ENCODE peak calls at places on chromosomes 1 and 21, in eight cellular contexts. I, Y, E, X, O, L, F and P are unnamed samples.
A peak's percentile ranks its signal among the peaks of the same experiment; 100 is the strongest.

GRCh38 chr1:92961896-92962752 is 862 bp upstream of the DIPK1A start:
- DNase-seq in I (peak; percentile 33), Y (peak; percentile 42), E (peak; percentile 63), X (peak; percentile 49), O (peak; percentile 37), L (peak; percentile 42), F (peak; percentile 39), P (peak; percentile 41)

GRCh38 chr1:21855257-21856096 is 43.4 kb downstream of the LDLRAD2 start:
- DNase-seq in I (no peak), Y (no peak), E (peak; percentile 29), X (no peak), O (no peak), L (peak; percentile 63), F (no peak), P (no peak)

GRCh38 chr1:220528679-220529529 is 968 bp downstream of the MARK1 start:
- DNase-seq in I (no peak), Y (no peak), E (no peak), X (peak; percentile 9), O (no peak), L (no peak), F (no peak), P (no peak)

GRCh38 chr1:225685476-225686176 is 32.7 kb upstream of the ENAH start:
- DNase-seq in I (no peak), Y (no peak), E (no peak), X (no peak), O (no peak), L (no peak), F (no peak), P (no peak)

GRCh38 chr1:154846921-154847442 is 23.1 kb downstream of the KCNN3 start:
- DNase-seq in I (no peak), Y (no peak), E (no peak), X (no peak), O (no peak), L (no peak), F (no peak), P (no peak)

GRCh38 chr1:4395676-4396075 is 258.7 kb upstream of the AJAP1 start:
- DNase-seq in I (no peak), Y (no peak), E (no peak), X (no peak), O (no peak), L (no peak), F (no peak), P (no peak)

GRCh38 chr21:22981819-22982218 is 1983.6 kb downstream of the NCAM2 start:
- DNase-seq in I (no peak), Y (no peak), E (no peak), X (no peak), O (no peak), L (no peak), F (no peak), P (no peak)

GRCh38 chr21:34078915-34079314 is 5.5 kb downstream of the MRPS6 start:
- DNase-seq in I (no peak), Y (no peak), E (no peak), X (peak; percentile 63), O (peak; percentile 38), L (no peak), F (peak; percentile 42), P (peak; percentile 23)

GRCh38 chr1:216024546-216024945 is 398.7 kb downstream of the USH2A start:
- DNase-seq in I (no peak), Y (no peak), E (no peak), X (no peak), O (no peak), L (no peak), F (no peak), P (no peak)

GRCh38 chr1:82755671-82756070 is 954.9 kb downstream of the ADGRL2 start:
- DNase-seq in I (no peak), Y (no peak), E (no peak), X (no peak), O (no peak), L (no peak), F (no peak), P (no peak)

GRCh38 chr1:241717975-241718374 is 65.9 kb downstream of the WDR64 start:
- DNase-seq in I (no peak), Y (no peak), E (no peak), X (no peak), O (no peak), L (no peak), F (no peak), P (no peak)

GRCh38 chr1:241721011-241721410 is 68.9 kb downstream of the WDR64 start:
- DNase-seq in I (no peak), Y (no peak), E (no peak), X (no peak), O (no peak), L (no peak), F (no peak), P (no peak)

GRCh38 chr1:241724741-241725356 is 72.8 kb downstream of the WDR64 start:
- DNase-seq in I (no peak), Y (no peak), E (peak; percentile 25), X (no peak), O (no peak), L (no peak), F (no peak), P (no peak)

GRCh38 chr1:241716915-241717651 is 65.0 kb downstream of the WDR64 start:
- DNase-seq in I (no peak), Y (no peak), E (no peak), X (no peak), O (no peak), L (no peak), F (no peak), P (no peak)

GRCh38 chr1:241722984-241723383 is 70.9 kb downstream of the WDR64 start:
- DNase-seq in I (no peak), Y (no peak), E (no peak), X (no peak), O (no peak), L (no peak), F (no peak), P (no peak)
- TF ChIP-seq POLR2A in I (no peak), Y (no peak), E (no peak), X (no peak), O (no peak), L (no peak), F (no peak), P (no peak)

GRCh38 chr1:44631647-44632510 is 42.4 kb downstream of the TMEM53 start:
- DNase-seq in I (peak; percentile 91), Y (peak; percentile 48), E (peak; percentile 83), X (peak; percentile 93), O (peak; percentile 96), L (peak; percentile 94), F (peak; percentile 87), P (peak; percentile 93)
- TF ChIP-seq POLR2A in I (no peak), Y (peak; percentile 64), E (peak; percentile 30), X (peak; percentile 84), O (no peak), L (peak; percentile 76), F (peak; percentile 77), P (peak; percentile 81)

GRCh38 chr1:60987904-60988303 is 94.5 kb upstream of the NFIA start:
- DNase-seq in I (no peak), Y (no peak), E (no peak), X (no peak), O (no peak), L (no peak), F (no peak), P (no peak)
- TF ChIP-seq POLR2A in I (no peak), Y (no peak), E (no peak), X (no peak), O (no peak), L (no peak), F (no peak), P (no peak)

GRCh38 chr1:88462481-88463261 is 221.4 kb upstream of the PKN2 start:
- DNase-seq in I (no peak), Y (no peak), E (peak; percentile 10), X (no peak), O (peak; percentile 52), L (no peak), F (no peak), P (peak; percentile 4)
- TF ChIP-seq POLR2A in I (no peak), Y (no peak), E (no peak), X (no peak), O (no peak), L (no peak), F (no peak), P (no peak)

DNA sequence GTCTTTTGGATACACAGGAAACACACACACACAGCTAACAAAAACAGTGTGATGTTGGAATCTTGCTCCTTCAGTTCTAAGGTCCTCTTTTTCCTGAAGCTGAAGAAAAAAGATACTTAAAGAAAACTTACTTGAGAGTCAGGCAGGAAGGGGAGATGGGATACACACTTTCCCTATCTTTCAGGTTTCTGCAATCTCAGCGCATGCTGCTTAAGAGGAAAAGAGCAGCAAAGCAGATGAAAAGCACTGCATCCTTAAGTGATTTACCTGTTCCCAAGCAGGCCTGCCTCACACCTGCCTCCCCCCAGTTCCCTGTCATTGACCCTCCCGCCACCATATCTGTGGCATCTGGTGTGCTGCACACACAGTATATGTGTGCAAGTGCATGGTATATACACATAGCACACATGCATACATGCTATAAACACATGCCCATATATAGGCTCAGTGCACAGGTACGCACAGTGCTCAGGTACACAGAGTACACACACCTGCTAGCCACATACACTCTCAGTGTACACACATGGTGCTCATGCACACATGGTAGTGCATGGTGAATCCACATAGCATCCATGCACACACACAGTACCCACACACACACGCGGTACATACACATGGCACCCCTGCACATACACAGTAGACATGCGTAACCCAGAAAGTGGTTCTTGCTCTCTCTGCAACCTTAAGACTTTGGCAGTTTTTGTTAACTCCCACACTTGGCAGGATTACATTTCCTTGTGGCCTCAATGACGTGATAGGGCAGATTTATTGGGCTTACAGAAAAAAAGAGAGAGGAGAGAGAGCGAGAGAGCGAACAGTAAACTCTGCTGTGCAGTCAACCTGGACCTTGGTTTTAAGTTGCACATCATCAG is 166.9 kb downstream of the TOMM20 start:
- DNase-seq in I (no peak), Y (no peak), E (peak; percentile 90), X (no peak), O (no peak), L (peak; percentile 92), F (peak; percentile 72), P (peak; percentile 31)
- TF ChIP-seq POLR2A in I (no peak), Y (no peak), E (no peak), X (peak; percentile 72), O (no peak), L (no peak), F (peak; percentile 31), P (no peak)

GRCh38 chr1:167714098-167714850 is 7.5 kb upstream of the MPZL1 start:
- DNase-seq in I (peak; percentile 92), Y (peak; percentile 76), E (peak; percentile 88), X (peak; percentile 93), O (peak; percentile 92), L (peak; percentile 87), F (peak; percentile 86), P (peak; percentile 91)
- TF ChIP-seq POLR2A in I (no peak), Y (no peak), E (peak; percentile 54), X (peak; percentile 57), O (no peak), L (peak; percentile 34), F (peak; percentile 74), P (peak; percentile 69)

GRCh38 chr1:71080782-71081696 is at the start of gene ZRANB2:
- DNase-seq in I (peak; percentile 90), Y (peak; percentile 96), E (peak; percentile 94), X (peak; percentile 93), O (peak; percentile 95), L (peak; percentile 94), F (peak; percentile 95), P (peak; percentile 98)
- TF ChIP-seq POLR2A in I (peak; percentile 68), Y (peak; percentile 55), E (peak; percentile 57), X (peak; percentile 84), O (no peak), L (peak; percentile 57), F (peak; percentile 86), P (peak; percentile 90)

DNA sequence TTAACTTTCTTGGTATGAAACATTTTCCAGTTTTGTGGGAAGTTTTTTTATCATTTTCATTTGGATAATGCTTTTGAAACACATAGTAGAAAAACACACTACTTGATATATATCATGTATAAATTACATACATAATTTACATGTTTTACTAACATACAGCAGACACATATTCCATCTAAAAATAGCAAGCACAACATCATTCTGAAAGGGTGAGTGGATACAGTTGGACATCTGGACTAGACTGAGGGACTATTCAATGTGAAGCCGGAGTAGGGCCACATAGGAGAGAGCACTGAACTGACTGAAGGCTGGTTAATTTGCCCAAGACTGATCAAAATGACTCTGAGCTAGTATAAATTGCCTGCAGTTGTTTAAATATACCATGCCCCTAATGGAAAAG is 11.7 kb downstream of the CDKN2C start:
- DNase-seq in I (no peak), Y (no peak), E (no peak), X (no peak), O (no peak), L (no peak), F (no peak), P (no peak)
- TF ChIP-seq POLR2A in I (no peak), Y (no peak), E (no peak), X (no peak), O (no peak), L (no peak), F (peak; percentile 30), P (no peak)